ENCODE peak calls at places on chromosomes 16 and 17, in seven cellular contexts. Z, S, V, U, T, F and P are unnamed samples.

GRCh38 chr16:27706803-27707685 is 157.1 kb downstream of the KATNIP start:
- DNase-seq in S (no peak), U (no peak), Z (no peak), T (no peak), V (no peak), F (no peak), P (no peak)

GRCh38 chr17:50621562-50621961 is 13.1 kb upstream of the ABCC3 start:
- DNase-seq in F (no peak), Z (no peak), U (no peak), T (no peak), V (no peak), S (no peak), P (no peak)

GRCh38 chr16:83953796-83954576 is 946 bp downstream of the OSGIN1 start:
- DNase-seq in T (no peak), U (peak), F (peak), V (peak), Z (no peak), S (no peak), P (peak)

GRCh38 chr16:14364386-14365199 is 265.5 kb downstream of the PARN start:
- DNase-seq in S (no peak), V (peak), T (peak), Z (no peak), F (no peak), U (no peak), P (no peak)

GRCh38 chr17:43689814-43690213 is 28.1 kb upstream of the MEOX1 start:
- DNase-seq in T (no peak), U (no peak), S (no peak), Z (no peak), F (no peak), V (no peak), P (no peak)

GRCh38 chr17:57086069-57086930 is 1.3 kb downstream of the AKAP1 start:
- DNase-seq in V (no peak), U (peak), T (peak), Z (no peak), F (peak), S (peak), P (peak)

GRCh38 chr17:45954914-45955313 is 44.1 kb upstream of the STH start:
- DNase-seq in S (no peak), F (no peak), V (no peak), Z (no peak), U (no peak), T (peak), P (no peak)

GRCh38 chr16:57689772-57690558 is 4.6 kb upstream of the DRC7 start:
- DNase-seq in S (peak), T (peak), V (no peak), U (peak), Z (peak), F (peak), P (no peak)

GRCh38 chr17:50170662-50171370 is 5.0 kb downstream of the SGCA start:
- DNase-seq in U (peak), S (no peak), T (no peak), F (no peak), V (no peak), Z (no peak), P (no peak)

GRCh38 chr16:62977876-62978275 is 941.6 kb upstream of the CDH8 start:
- DNase-seq in Z (no peak), V (no peak), F (no peak), U (no peak), S (no peak), T (no peak), P (no peak)

GRCh38 chr16:88045820-88046303 is 94.6 kb downstream of the BANP start:
- DNase-seq in V (no peak), F (no peak), S (no peak), T (peak), Z (no peak), U (peak), P (no peak)

GRCh38 chr16:1932050-1933028 is 10.7 kb downstream of the MSRB1 start:
- DNase-seq in Z (no peak), V (peak), U (no peak), S (no peak), F (peak), T (no peak), P (peak)

GRCh38 chr17:69857412-69857835 is 217.6 kb upstream of the KCNJ16 start:
- DNase-seq in S (no peak), U (no peak), Z (no peak), V (peak), T (no peak), F (no peak), P (no peak)

GRCh38 chr17:1331708-1332107 is 52.2 kb downstream of the TRARG1 start:
- DNase-seq in T (no peak), F (no peak), U (peak), V (no peak), Z (no peak), S (no peak), P (no peak)

GRCh38 chr17:46851029-46851741 is at the start of gene WNT9B:
- DNase-seq in F (peak), Z (no peak), T (no peak), S (no peak), U (no peak), V (no peak), P (no peak)

GRCh38 chr16:31298958-31299357 is 39.2 kb downstream of the ITGAM start:
- DNase-seq in S (no peak), F (peak), V (no peak), Z (no peak), U (no peak), T (no peak), P (no peak)

GRCh38 chr17:32993977-32994376 is 2.3 kb downstream of the SPACA3 start:
- DNase-seq in S (no peak), F (no peak), T (no peak), Z (no peak), U (peak), V (no peak), P (no peak)

GRCh38 chr16:31452631-31453106 is 6.6 kb upstream of the ARMC5 start:
- DNase-seq in Z (no peak), U (no peak), T (no peak), S (no peak), F (no peak), V (peak), P (no peak)